ENCODE peak calls at places on chromosomes 12 and 14, in four cellular contexts. L, A, U and S are unnamed samples.

GRCh38 chr14:82710257-82710841 is 1176.7 kb upstream of the SEL1L start:
- DNase-seq in L (no peak), A (peak; percentile 84), U (no peak), S (peak; percentile 40)

GRCh38 chr12:72738811-72739210 is 466.6 kb downstream of the TRHDE start:
- DNase-seq in L (no peak), A (no peak), U (no peak), S (no peak)

GRCh38 chr12:68591716-68592437 is 18.8 kb upstream of the RAP1B start:
- DNase-seq in L (no peak), A (no peak), U (no peak), S (no peak)

GRCh38 chr14:52987514-52987913 is 36.7 kb upstream of the FERMT2 start:
- DNase-seq in L (no peak), A (no peak), U (no peak), S (no peak)

GRCh38 chr12:91332305-91332704 is 149.7 kb upstream of the DCN start:
- DNase-seq in L (no peak), A (no peak), U (no peak), S (no peak)

GRCh38 chr12:990308-990648 is 745 bp upstream of the ERC1 start:
- DNase-seq in L (no peak), A (peak; percentile 79), U (peak; percentile 76), S (no peak)

GRCh38 chr12:105382771-105383632 is 52.5 kb downstream of the C12orf75 start:
- DNase-seq in L (no peak), A (peak; percentile 72), U (no peak), S (peak; percentile 63)

GRCh38 chr12:4270016-4270669 is 3.4 kb upstream of the CCND2 start:
- DNase-seq in L (no peak), A (peak; percentile 11), U (no peak), S (no peak)

GRCh38 chr14:24984846-24985589 is 64.9 kb downstream of the STXBP6 start:
- DNase-seq in L (no peak), A (no peak), U (no peak), S (no peak)

GRCh38 chr12:32030676-32031075 is 71.5 kb downstream of the RESF1 start:
- DNase-seq in L (no peak), A (no peak), U (no peak), S (no peak)

GRCh38 chr14:26255213-26255612 is 342.6 kb downstream of the NOVA1 start:
- DNase-seq in L (no peak), A (peak; percentile 14), U (no peak), S (peak; percentile 27)